ENCODE peak calls at places on chromosomes 12 and 14, in seven cellular contexts. One of them, this sample, is unnamed.

GRCh38 chr14:83994020-83994419 is 1535.9 kb upstream of the FLRT2 start:
- DNase-seq in heart right ventricle: no peak
- DNase-seq in IMR-90: peak; percentile 95
- DNase-seq in mucosa of gallbladder: no peak
- DNase-seq in Ammon's horn: no peak
- DNase-seq in germinal center: no peak
- DNase-seq in GM04504: no peak
- DNase-seq in this sample: no peak

GRCh38 chr14:96253140-96253539 is 2.9 kb upstream of the BDKRB1 start:
- DNase-seq in heart right ventricle: no peak
- DNase-seq in mucosa of gallbladder: peak; percentile 51
- DNase-seq in Ammon's horn: no peak
- DNase-seq in germinal center: no peak
- DNase-seq in GM04504: peak; percentile 72
- DNase-seq in IMR-90: peak; percentile 98
- DNase-seq in this sample: no peak

GRCh38 chr12:111228916-111229666 is 139.8 kb downstream of the PHETA1 start:
- DNase-seq in germinal center: no peak
- DNase-seq in IMR-90: no peak
- DNase-seq in mucosa of gallbladder: no peak
- DNase-seq in heart right ventricle: no peak
- DNase-seq in GM04504: no peak
- DNase-seq in Ammon's horn: no peak
- DNase-seq in this sample: no peak

GRCh38 chr12:3777206-3777809 is 24.4 kb upstream of the CRACR2A start:
- DNase-seq in germinal center: peak; percentile 22
- DNase-seq in mucosa of gallbladder: peak; percentile 24
- DNase-seq in GM04504: no peak
- DNase-seq in heart right ventricle: peak; percentile 29
- DNase-seq in IMR-90: peak; percentile 43
- DNase-seq in Ammon's horn: peak; percentile 56
- DNase-seq in this sample: no peak

GRCh38 chr12:67640863-67641262 is 7.7 kb upstream of the DYRK2 start:
- DNase-seq in GM04504: no peak
- DNase-seq in IMR-90: no peak
- DNase-seq in heart right ventricle: no peak
- DNase-seq in Ammon's horn: no peak
- DNase-seq in mucosa of gallbladder: no peak
- DNase-seq in germinal center: no peak
- DNase-seq in this sample: no peak

GRCh38 chr14:55976619-55977018 is 141.6 kb upstream of the PELI2 start:
- DNase-seq in mucosa of gallbladder: no peak
- DNase-seq in Ammon's horn: no peak
- DNase-seq in heart right ventricle: no peak
- DNase-seq in germinal center: no peak
- DNase-seq in IMR-90: no peak
- DNase-seq in GM04504: no peak
- DNase-seq in this sample: no peak

GRCh38 chr12:66931091-66931490 is 252.2 kb upstream of the GRIP1 start:
- DNase-seq in IMR-90: no peak
- DNase-seq in Ammon's horn: no peak
- DNase-seq in germinal center: no peak
- DNase-seq in GM04504: no peak
- DNase-seq in mucosa of gallbladder: no peak
- DNase-seq in heart right ventricle: no peak
- DNase-seq in this sample: no peak

GRCh38 chr14:70338550-70338949 is 20.9 kb downstream of the COX16 start:
- DNase-seq in GM04504: no peak
- DNase-seq in IMR-90: no peak
- DNase-seq in germinal center: no peak
- DNase-seq in mucosa of gallbladder: no peak
- DNase-seq in Ammon's horn: peak; percentile 8
- DNase-seq in heart right ventricle: no peak
- DNase-seq in this sample: no peak

GRCh38 chr14:26773906-26774593 is 176.2 kb upstream of the NOVA1 start:
- DNase-seq in heart right ventricle: no peak
- DNase-seq in GM04504: no peak
- DNase-seq in mucosa of gallbladder: no peak
- DNase-seq in IMR-90: no peak
- DNase-seq in Ammon's horn: no peak
- DNase-seq in germinal center: no peak
- DNase-seq in this sample: no peak

GRCh38 chr12:29223936-29224921 is 75.2 kb downstream of the FAR2 start:
- DNase-seq in Ammon's horn: no peak
- DNase-seq in heart right ventricle: no peak
- DNase-seq in GM04504: no peak
- DNase-seq in germinal center: no peak
- DNase-seq in mucosa of gallbladder: no peak
- DNase-seq in IMR-90: peak; percentile 14
- DNase-seq in this sample: no peak

GRCh38 chr12:12333407-12333831 is 16.6 kb downstream of the MANSC1 start:
- DNase-seq in heart right ventricle: no peak
- DNase-seq in GM04504: no peak
- DNase-seq in germinal center: no peak
- DNase-seq in IMR-90: peak; percentile 92
- DNase-seq in mucosa of gallbladder: peak; percentile 49
- DNase-seq in Ammon's horn: no peak
- DNase-seq in this sample: no peak

GRCh38 chr14:93824076-93824475 is 35.8 kb upstream of the PRIMA1 start:
- DNase-seq in GM04504: no peak
- DNase-seq in Ammon's horn: no peak
- DNase-seq in IMR-90: no peak
- DNase-seq in germinal center: no peak
- DNase-seq in mucosa of gallbladder: no peak
- DNase-seq in heart right ventricle: no peak
- DNase-seq in this sample: no peak

GRCh38 chr12:15322164-15323054 is at the start of gene PTPRO:
- DNase-seq in GM04504: no peak
- DNase-seq in heart right ventricle: no peak
- DNase-seq in mucosa of gallbladder: no peak
- DNase-seq in IMR-90: no peak
- DNase-seq in Ammon's horn: peak; percentile 37
- DNase-seq in germinal center: no peak
- DNase-seq in this sample: no peak

GRCh38 chr12:11650697-11651281 is 1.3 kb downstream of the ETV6 start:
- DNase-seq in heart right ventricle: no peak
- DNase-seq in mucosa of gallbladder: peak; percentile 16
- DNase-seq in Ammon's horn: peak; percentile 57
- DNase-seq in IMR-90: peak; percentile 37
- DNase-seq in germinal center: peak; percentile 17
- DNase-seq in GM04504: no peak
- DNase-seq in this sample: no peak

GRCh38 chr12:70264067-70264867 is 21.0 kb downstream of the CNOT2 start:
- DNase-seq in IMR-90: no peak
- DNase-seq in mucosa of gallbladder: no peak
- DNase-seq in germinal center: no peak
- DNase-seq in Ammon's horn: no peak
- DNase-seq in GM04504: no peak
- DNase-seq in heart right ventricle: no peak
- DNase-seq in this sample: no peak

GRCh38 chr12:130479401-130480125 is 141.9 kb downstream of the PIWIL1 start:
- DNase-seq in germinal center: no peak
- DNase-seq in GM04504: no peak
- DNase-seq in heart right ventricle: no peak
- DNase-seq in IMR-90: no peak
- DNase-seq in mucosa of gallbladder: no peak
- DNase-seq in Ammon's horn: no peak
- DNase-seq in this sample: no peak

GRCh38 chr12:12562016-12562483 is 613 bp downstream of the DUSP16 start:
- DNase-seq in heart right ventricle: peak; percentile 36
- DNase-seq in IMR-90: peak; percentile 18
- DNase-seq in germinal center: peak; percentile 42
- DNase-seq in GM04504: peak; percentile 3
- DNase-seq in mucosa of gallbladder: no peak
- DNase-seq in Ammon's horn: peak; percentile 38
- DNase-seq in this sample: no peak

GRCh38 chr12:98901189-98901588 is 256.1 kb downstream of the APAF1 start:
- DNase-seq in Ammon's horn: no peak
- DNase-seq in germinal center: no peak
- DNase-seq in IMR-90: no peak
- DNase-seq in GM04504: no peak
- DNase-seq in heart right ventricle: no peak
- DNase-seq in mucosa of gallbladder: no peak
- DNase-seq in this sample: no peak

GRCh38 chr12:19971396-19971802 is 396.9 kb upstream of the PDE3A start:
- DNase-seq in germinal center: no peak
- DNase-seq in Ammon's horn: no peak
- DNase-seq in mucosa of gallbladder: peak; percentile 72
- DNase-seq in GM04504: no peak
- DNase-seq in IMR-90: no peak
- DNase-seq in heart right ventricle: no peak
- DNase-seq in this sample: no peak

GRCh38 chr14:75401356-75401755 is 26.5 kb upstream of the JDP2 start:
- DNase-seq in mucosa of gallbladder: peak; percentile 28
- DNase-seq in IMR-90: peak; percentile 8
- DNase-seq in germinal center: no peak
- DNase-seq in GM04504: peak; percentile 14
- DNase-seq in heart right ventricle: peak; percentile 81
- DNase-seq in Ammon's horn: peak; percentile 69
- DNase-seq in this sample: no peak

GRCh38 chr14:21233457-21234076 is 35.7 kb downstream of the HNRNPC start:
- DNase-seq in Ammon's horn: no peak
- DNase-seq in mucosa of gallbladder: no peak
- DNase-seq in IMR-90: no peak
- DNase-seq in germinal center: no peak
- DNase-seq in GM04504: no peak
- DNase-seq in heart right ventricle: no peak
- DNase-seq in this sample: peak; percentile 44

GRCh38 chr12:2039034-2039433 is 13.8 kb upstream of the CACNA1C start:
- DNase-seq in heart right ventricle: no peak
- DNase-seq in Ammon's horn: no peak
- DNase-seq in IMR-90: no peak
- DNase-seq in germinal center: no peak
- DNase-seq in GM04504: no peak
- DNase-seq in mucosa of gallbladder: no peak
- DNase-seq in this sample: no peak

GRCh38 chr14:32078794-32079663 is 1.9 kb downstream of the ARHGAP5 start:
- DNase-seq in heart right ventricle: no peak
- DNase-seq in GM04504: no peak
- DNase-seq in germinal center: no peak
- DNase-seq in IMR-90: peak; percentile 31
- DNase-seq in mucosa of gallbladder: no peak
- DNase-seq in Ammon's horn: no peak
- DNase-seq in this sample: no peak

GRCh38 chr12:76711241-76711640 is 52.7 kb upstream of the ZDHHC17 start:
- DNase-seq in Ammon's horn: no peak
- DNase-seq in mucosa of gallbladder: no peak
- DNase-seq in heart right ventricle: no peak
- DNase-seq in germinal center: no peak
- DNase-seq in GM04504: no peak
- DNase-seq in IMR-90: peak; percentile 38
- DNase-seq in this sample: no peak

GRCh38 chr12:32270818-32271710 is 128.3 kb upstream of the FGD4 start:
- DNase-seq in germinal center: no peak
- DNase-seq in mucosa of gallbladder: peak; percentile 66
- DNase-seq in Ammon's horn: peak; percentile 77
- DNase-seq in heart right ventricle: no peak
- DNase-seq in IMR-90: peak; percentile 62
- DNase-seq in GM04504: no peak
- DNase-seq in this sample: peak; percentile 55

GRCh38 chr12:114684098-114684869 is at the start of gene TBX3:
- DNase-seq in mucosa of gallbladder: peak; percentile 93
- DNase-seq in germinal center: peak; percentile 60
- DNase-seq in IMR-90: peak; percentile 99
- DNase-seq in GM04504: peak; percentile 99
- DNase-seq in Ammon's horn: peak; percentile 78
- DNase-seq in heart right ventricle: peak; percentile 93
- DNase-seq in this sample: peak; percentile 100

GRCh38 chr12:95802482-95803264 is 12.1 kb upstream of the NTN4 start:
- DNase-seq in GM04504: peak; percentile 57
- DNase-seq in Ammon's horn: no peak
- DNase-seq in germinal center: no peak
- DNase-seq in heart right ventricle: no peak
- DNase-seq in mucosa of gallbladder: peak; percentile 71
- DNase-seq in IMR-90: peak; percentile 93
- DNase-seq in this sample: no peak

GRCh38 chr14:24264298-24264697 is 1.3 kb upstream of the TGM1 start:
- DNase-seq in mucosa of gallbladder: no peak
- DNase-seq in germinal center: no peak
- DNase-seq in heart right ventricle: no peak
- DNase-seq in GM04504: no peak
- DNase-seq in IMR-90: no peak
- DNase-seq in Ammon's horn: no peak
- DNase-seq in this sample: peak; percentile 3

GRCh38 chr12:3350432-3350831 is 140.6 kb upstream of the PRMT8 start:
- DNase-seq in mucosa of gallbladder: no peak
- DNase-seq in Ammon's horn: no peak
- DNase-seq in IMR-90: no peak
- DNase-seq in GM04504: no peak
- DNase-seq in germinal center: no peak
- DNase-seq in heart right ventricle: no peak
- DNase-seq in this sample: no peak

GRCh38 chr14:92555440-92556111 is 42.0 kb downstream of the RIN3 start:
- DNase-seq in mucosa of gallbladder: no peak
- DNase-seq in GM04504: no peak
- DNase-seq in Ammon's horn: no peak
- DNase-seq in IMR-90: no peak
- DNase-seq in heart right ventricle: no peak
- DNase-seq in germinal center: no peak
- DNase-seq in this sample: no peak

GRCh38 chr14:28755198-28755794 is 11.3 kb upstream of the FOXG1 start:
- DNase-seq in germinal center: no peak
- DNase-seq in mucosa of gallbladder: no peak
- DNase-seq in IMR-90: no peak
- DNase-seq in Ammon's horn: no peak
- DNase-seq in heart right ventricle: no peak
- DNase-seq in GM04504: no peak
- DNase-seq in this sample: no peak

GRCh38 chr12:47377414-47378221 is 297.9 kb upstream of the AMIGO2 start:
- DNase-seq in mucosa of gallbladder: peak; percentile 86
- DNase-seq in germinal center: no peak
- DNase-seq in heart right ventricle: peak; percentile 92
- DNase-seq in IMR-90: peak; percentile 100
- DNase-seq in GM04504: peak; percentile 97
- DNase-seq in Ammon's horn: peak; percentile 71
- DNase-seq in this sample: no peak

This sample was measured in T47D.